ENCODE peak calls at places on chromosomes 13 and 19, in seven cellular contexts. B is stimulated activated CD4-positive, alpha-beta T cell treated with anti-CD3 and anti-CD28 coated beads, Interleukin-4, amount 100 ng/mL, for 48 hours; V is activated CD8-positive, alpha-beta memory T cell treated with anti-CD3 and anti-CD28 coated beads for 1 hour; K is cardiac fibroblast; O is amniotic stem cell; L is NCI-H1048; E is breast epithelium. D is an unnamed sample.

GRCh38 chr13:32804673-32805260 is 211.5 kb upstream of the KL start:
- DNase-seq in E (no peak), B (no peak), V (no peak), L (no peak), O (no peak), K (peak), D (no peak)

GRCh38 chr13:57632276-57633140 is 964 bp downstream of the PCDH17 start:
- DNase-seq in L (no peak), V (no peak), K (peak), O (no peak), E (no peak), B (no peak), D (no peak)

GRCh38 chr19:7101498-7102253 is 32.2 kb downstream of the ZNF557 start:
- DNase-seq in B (no peak), O (no peak), E (no peak), V (no peak), K (no peak), L (no peak), D (no peak)

GRCh38 chr13:30020726-30021312 is 170.4 kb upstream of the UBL3 start:
- DNase-seq in V (no peak), K (peak), L (no peak), O (peak), B (no peak), E (no peak), D (no peak)

GRCh38 chr13:39571502-39572092 is 31.4 kb downstream of the LHFPL6 start:
- DNase-seq in O (no peak), B (no peak), E (no peak), L (no peak), V (no peak), K (no peak), D (no peak)

GRCh38 chr13:110525328-110526319 is 35.9 kb downstream of the RAB20 start:
- DNase-seq in K (no peak), L (no peak), B (no peak), O (no peak), E (no peak), V (no peak), D (peak)

GRCh38 chr19:41297628-41298326 is 12.2 kb upstream of the CCDC97 start:
- DNase-seq in B (no peak), K (no peak), L (no peak), V (no peak), O (no peak), E (no peak), D (no peak)

GRCh38 chr19:33217881-33218280 is 7.8 kb downstream of the SLC7A10 start:
- DNase-seq in E (no peak), O (no peak), K (no peak), B (no peak), L (no peak), V (no peak), D (no peak)

GRCh38 chr19:3509566-3509989 is 3.5 kb downstream of the FZR1 start:
- DNase-seq in B (peak), V (no peak), L (no peak), K (peak), E (no peak), O (no peak), D (no peak)

GRCh38 chr13:94063096-94063495 is 416.4 kb downstream of the DCT start:
- DNase-seq in O (no peak), E (no peak), L (no peak), V (no peak), K (peak), B (no peak), D (no peak)